ENCODE peak calls at places on chromosomes 12 and 14, in six cellular contexts. Q is PC-3, I is hepatocyte, X is endothelial cell of umbilical vein, R is astrocyte, H is fibroblast of lung. V is an unnamed sample. For H3K4me1, the result is how much of the 10 kb centered on the place peaks cover.

GRCh38 chr12:57771873-57772428 is at the start of gene METTL1:
- DNase-seq in Q (peak), I (peak), X (peak), R (peak), H (peak), V (peak)

GRCh38 chr12:38342444-38342843 is 25.9 kb downstream of the ALG10B start:
- DNase-seq in Q (no peak), I (no peak), X (no peak), R (no peak), H (no peak), V (no peak)

GRCh38 chr12:120368789-120369475 is at the start of gene MSI1:
- DNase-seq in Q (no peak), I (peak), X (no peak), R (no peak), H (no peak), V (no peak)

GRCh38 chr14:57831981-57832380 is 33.9 kb downstream of the SLC35F4 start:
- DNase-seq in Q (no peak), I (peak), X (no peak), R (no peak), H (no peak), V (peak)

GRCh38 chr14:92173668-92174067 is 51.9 kb downstream of the CPSF2 start:
- DNase-seq in Q (no peak), I (no peak), X (no peak), R (peak), H (no peak), V (no peak)

GRCh38 chr12:47277972-47278448 is 198.3 kb upstream of the AMIGO2 start:
- DNase-seq in Q (peak), I (peak), X (peak), R (peak), H (peak), V (peak)

GRCh38 chr14:67311868-67312267 is 47.7 kb downstream of the ATP6V1D start:
- DNase-seq in Q (peak), I (peak), X (no peak), R (no peak), H (no peak), V (no peak)

GRCh38 chr14:105474478-105475268 is at the start of gene CRIP2:
- DNase-seq in Q (peak), I (peak), X (peak), R (no peak), H (no peak), V (peak)

GRCh38 chr14:96090441-96091148 is 51.4 kb downstream of the C14orf132 start:
- DNase-seq in Q (no peak), I (peak), X (no peak), R (peak), H (peak), V (peak)

GRCh38 chr14:104530651-104531050 is 48.9 kb upstream of the C14orf180 start:
- DNase-seq in Q (no peak), I (no peak), X (no peak), R (no peak), H (no peak), V (no peak)

GRCh38 chr12:75628916-75629315 is 117.5 kb upstream of the KRR1 start:
- DNase-seq in Q (no peak), I (no peak), X (no peak), R (no peak), H (no peak), V (no peak)

GRCh38 chr14:102510616-102511520 is 1.3 kb upstream of the ANKRD9 start:
- DNase-seq in Q (peak), I (peak), X (no peak), R (no peak), H (no peak), V (no peak)

GRCh38 chr14:90979451-90979850 is 81.0 kb downstream of the RPS6KA5 start:
- DNase-seq in Q (no peak), I (no peak), X (no peak), R (no peak), H (no peak), V (no peak)

GRCh38 chr12:82366182-82366581 is 7.9 kb downstream of the METTL25 start:
- DNase-seq in Q (no peak), I (no peak), X (no peak), R (no peak), H (peak), V (peak)

GRCh38 chr12:32312049-32312670 is 87.2 kb upstream of the FGD4 start:
- DNase-seq in Q (peak), I (peak), X (peak), R (peak), H (peak), V (peak)

GRCh38 chr12:62915130-62915529 is 19.8 kb downstream of the PPM1H start:
- DNase-seq in Q (no peak), I (no peak), X (no peak), R (no peak), H (no peak), V (no peak)

GRCh38 chr14:103594265-103594664 is 31.5 kb downstream of the COA8 start:
- DNase-seq in Q (peak), I (no peak), X (no peak), R (peak), H (peak), V (peak)

GRCh38 chr14:61290686-61291085 is 9.5 kb upstream of the TMEM30B start:
- DNase-seq in Q (no peak), I (no peak), X (no peak), R (no peak), H (no peak), V (no peak)

GRCh38 chr12:57381693-57382220 is 49.1 kb downstream of the R3HDM2 start:
- DNase-seq in Q (no peak), I (no peak), X (no peak), R (no peak), H (no peak), V (no peak)

GRCh38 chr12:123049398-123050250 is 69.1 kb downstream of the ARL6IP4 start:
- DNase-seq in Q (no peak), I (no peak), X (no peak), R (no peak), H (no peak), V (no peak)

GRCh38 chr12:5193569-5193968 is 149.9 kb downstream of the KCNA5 start:
- DNase-seq in Q (no peak), I (no peak), X (no peak), R (no peak), H (no peak), V (no peak)

GRCh38 chr12:70543444-70543843 is 93.8 kb downstream of the PTPRB start:
- DNase-seq in Q (peak), I (peak), X (peak), R (peak), H (peak), V (peak)

GRCh38 chr14:95666450-95666849 is 19.8 kb upstream of the TCL1B start:
- DNase-seq in Q (no peak), I (no peak), X (no peak), R (no peak), H (no peak), V (no peak)

GRCh38 chr14:61472801-61473376 is 151.5 kb downstream of the PRKCH start:
- DNase-seq in Q (no peak), I (no peak), X (peak), R (no peak), H (peak), V (no peak)

GRCh38 chr12:69008510-69008909 is 75.5 kb upstream of the CPM start:
- DNase-seq in Q (peak), I (no peak), X (no peak), R (no peak), H (peak), V (no peak)

GRCh38 chr14:105866841-105867321 is 340.5 kb downstream of the TMEM121 start:
- DNase-seq in Q (no peak), I (no peak), X (no peak), R (no peak), H (no peak), V (no peak)

GRCh38 chr12:118714051-118714460 is 267.3 kb upstream of the SRRM4 start:
- DNase-seq in Q (peak), I (peak), X (no peak), R (no peak), H (no peak), V (peak)

GRCh38 chr12:114399664-114400211 is 6.2 kb downstream of the TBX5 start:
- DNase-seq in Q (no peak), I (peak), X (no peak), R (no peak), H (peak), V (no peak)

GRCh38 chr14:40096968-40097367 is 664.7 kb upstream of the FBXO33 start:
- DNase-seq in Q (no peak), I (no peak), X (no peak), R (no peak), H (no peak), V (no peak)

GRCh38 chr12:91774471-91774921 is 371.1 kb downstream of the BTG1 start:
- DNase-seq in Q (peak), I (peak), X (no peak), R (peak), H (peak), V (no peak)

GRCh38 chr12:105100207-105100985 is 7.1 kb upstream of the WASHC4 start:
- DNase-seq in Q (peak), I (peak), X (peak), R (peak), H (peak), V (peak)

GRCh38 chr12:49046129-49046895 is 14.3 kb downstream of the KMT2D start:
- DNase-seq in Q (no peak), I (no peak), X (no peak), R (no peak), H (no peak), V (no peak)

GRCh38 chr12:47135578-47135977 is 55.8 kb upstream of the AMIGO2 start:
- DNase-seq in Q (no peak), I (no peak), X (no peak), R (no peak), H (no peak), V (no peak)

GRCh38 chr12:112389228-112389627 is 7.0 kb upstream of the HECTD4 start:
- DNase-seq in Q (peak), I (no peak), X (no peak), R (no peak), H (no peak), V (no peak)

GRCh38 chr14:52801014-52801708 is 9.8 kb upstream of the GNPNAT1 start:
- DNase-seq in Q (peak), I (no peak), X (no peak), R (peak), H (peak), V (no peak)

GRCh38 chr12:109726106-109726497 is 12.5 kb downstream of the FAM222A start:
- DNase-seq in Q (no peak), I (no peak), X (no peak), R (no peak), H (no peak), V (no peak)

GRCh38 chr12:123264642-123265041 is 7.0 kb downstream of the CDK2AP1 start:
- DNase-seq in Q (no peak), I (no peak), X (no peak), R (no peak), H (no peak), V (no peak)

GRCh38 chr12:57416039-57416996 is 14.5 kb downstream of the R3HDM2 start:
- DNase-seq in Q (peak), I (no peak), X (no peak), R (peak), H (peak), V (no peak)

GRCh38 chr12:107779077-107779840 is 4.8 kb downstream of the ASCL4 start:
- DNase-seq in Q (no peak), I (no peak), X (no peak), R (no peak), H (no peak), V (no peak)

GRCh38 chr14:69644814-69645213 is 33.4 kb downstream of the SUSD6 start:
- DNase-seq in Q (no peak), I (no peak), X (no peak), R (no peak), H (no peak), V (no peak)
- H3K4me1 ChIP-seq in Q (half or more), I (under half), X (under half), R (under half), H (under half), V (under half)

GRCh38 chr12:2797721-2798418 is 3.1 kb downstream of the FKBP4 start:
- DNase-seq in Q (no peak), I (no peak), X (peak), R (no peak), H (no peak), V (no peak)

GRCh38 chr12:2794736-2795289 is at the start of gene FKBP4:
- DNase-seq in Q (peak), I (peak), X (peak), R (peak), H (peak), V (peak)

GRCh38 chr12:2794261-2794735 is 472 bp upstream of the FKBP4 start:
- DNase-seq in Q (no peak), I (peak), X (no peak), R (peak), H (peak), V (peak)

GRCh38 chr12:2795291-2796186 is 769 bp downstream of the FKBP4 start:
- DNase-seq in Q (peak), I (peak), X (peak), R (peak), H (peak), V (peak)

GRCh38 chr12:2796187-2796663 is 1.5 kb downstream of the FKBP4 start:
- DNase-seq in Q (peak), I (peak), X (no peak), R (no peak), H (no peak), V (no peak)
- TF ChIP-seq CTCF in Q (peak), I (peak), X (no peak), R (no peak), H (no peak), V (no peak)

GRCh38 chr14:74664717-74665116 is 48.2 kb downstream of the AREL1 start:
- DNase-seq in Q (no peak), I (no peak), X (no peak), R (no peak), H (no peak), V (no peak)

GRCh38 chr14:74663884-74664283 is 49.0 kb downstream of the AREL1 start:
- DNase-seq in Q (no peak), I (no peak), X (no peak), R (no peak), H (no peak), V (no peak)

GRCh38 chr14:74670726-74671125 is 42.2 kb downstream of the AREL1 start:
- DNase-seq in Q (peak), I (no peak), X (peak), R (peak), H (peak), V (no peak)

GRCh38 chr14:74669846-74670245 is 43.0 kb downstream of the AREL1 start:
- DNase-seq in Q (no peak), I (no peak), X (no peak), R (no peak), H (no peak), V (no peak)

DNA sequence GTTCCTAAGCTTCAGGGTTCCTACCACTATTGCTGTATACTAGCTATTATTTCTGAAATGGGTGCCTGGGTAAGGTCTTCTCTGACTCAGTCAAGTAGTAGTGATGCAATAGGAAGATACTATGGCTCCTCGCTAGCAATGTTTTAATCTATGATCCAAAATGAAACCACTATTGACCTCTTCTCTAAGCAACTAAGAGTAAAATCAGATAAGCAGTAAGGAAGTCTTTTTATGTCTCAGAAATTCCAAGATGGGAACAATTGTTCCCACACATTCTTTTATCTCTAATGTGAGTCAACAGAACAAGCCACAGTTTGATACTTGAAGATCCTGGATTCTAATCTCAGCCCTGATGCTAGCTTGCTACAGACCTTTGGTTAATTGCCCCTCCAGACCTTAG is 45.1 kb downstream of the AREL1 start:
- DNase-seq in Q (no peak), I (no peak), X (peak), R (peak), H (peak), V (no peak)
- TF ChIP-seq EZH2 in Q (no peak), I (no peak), X (no peak), R (no peak), H (no peak), V (no peak)

DNA sequence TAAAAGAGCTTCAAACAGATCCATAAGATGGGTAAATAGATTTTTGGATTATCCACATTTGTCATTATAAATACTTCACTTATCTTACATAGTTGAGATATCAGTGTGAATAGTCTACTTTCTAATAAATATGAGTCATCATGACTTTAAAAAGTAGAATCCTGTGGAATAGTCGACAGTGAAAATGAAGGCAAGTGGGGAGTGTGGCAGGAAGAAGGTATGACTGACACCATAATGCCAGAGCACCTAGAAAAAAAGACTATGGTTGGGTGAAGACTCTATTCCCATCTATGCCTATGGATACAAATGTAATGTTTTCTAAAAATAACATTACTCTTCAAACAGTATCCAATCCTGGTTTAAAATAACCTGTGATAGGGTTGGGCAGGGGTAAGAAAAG is 117.5 kb downstream of the MDGA2 start:
- DNase-seq in Q (peak), I (no peak), X (no peak), R (no peak), H (no peak), V (no peak)
- H3K4me1 ChIP-seq in Q (under half), I (under half), X (under half), R (under half), H (under half), V (under half)

DNA sequence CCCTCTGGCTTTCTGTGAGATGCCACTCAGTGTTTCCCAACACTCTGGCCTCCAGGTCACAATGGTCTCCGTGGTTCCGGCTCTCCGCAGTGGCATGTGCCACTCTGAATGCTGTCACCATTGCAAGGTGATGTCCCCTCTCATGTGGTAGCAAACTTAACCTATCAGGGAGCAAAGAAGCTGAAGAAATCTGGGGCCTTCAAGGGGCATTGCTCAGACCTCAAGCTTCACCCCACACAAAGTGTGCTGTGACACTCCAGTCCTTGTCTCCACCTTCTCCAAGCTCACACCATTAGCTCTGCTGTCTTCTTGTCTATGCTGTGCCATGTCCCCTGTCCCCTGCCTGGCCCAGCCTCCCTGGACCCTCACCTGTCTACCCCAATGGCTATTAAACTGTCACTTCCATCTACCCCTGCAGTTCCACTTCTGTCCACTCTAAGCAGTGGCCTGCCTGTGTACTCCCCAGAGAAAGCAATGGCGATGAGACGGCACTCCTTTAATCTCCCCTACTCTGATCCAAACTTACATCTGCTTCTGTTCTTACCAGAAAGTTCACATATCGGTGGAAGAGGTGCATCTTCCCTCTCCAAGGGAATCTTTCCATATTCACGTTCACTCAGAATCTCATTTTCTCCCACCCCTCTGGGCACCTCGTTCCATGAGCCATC is 93.7 kb downstream of the DHRS2 start:
- DNase-seq in Q (no peak), I (no peak), X (no peak), R (no peak), H (no peak), V (no peak)
- TF ChIP-seq CTCF in Q (peak), I (no peak), X (no peak), R (no peak), H (no peak), V (peak)

DNA sequence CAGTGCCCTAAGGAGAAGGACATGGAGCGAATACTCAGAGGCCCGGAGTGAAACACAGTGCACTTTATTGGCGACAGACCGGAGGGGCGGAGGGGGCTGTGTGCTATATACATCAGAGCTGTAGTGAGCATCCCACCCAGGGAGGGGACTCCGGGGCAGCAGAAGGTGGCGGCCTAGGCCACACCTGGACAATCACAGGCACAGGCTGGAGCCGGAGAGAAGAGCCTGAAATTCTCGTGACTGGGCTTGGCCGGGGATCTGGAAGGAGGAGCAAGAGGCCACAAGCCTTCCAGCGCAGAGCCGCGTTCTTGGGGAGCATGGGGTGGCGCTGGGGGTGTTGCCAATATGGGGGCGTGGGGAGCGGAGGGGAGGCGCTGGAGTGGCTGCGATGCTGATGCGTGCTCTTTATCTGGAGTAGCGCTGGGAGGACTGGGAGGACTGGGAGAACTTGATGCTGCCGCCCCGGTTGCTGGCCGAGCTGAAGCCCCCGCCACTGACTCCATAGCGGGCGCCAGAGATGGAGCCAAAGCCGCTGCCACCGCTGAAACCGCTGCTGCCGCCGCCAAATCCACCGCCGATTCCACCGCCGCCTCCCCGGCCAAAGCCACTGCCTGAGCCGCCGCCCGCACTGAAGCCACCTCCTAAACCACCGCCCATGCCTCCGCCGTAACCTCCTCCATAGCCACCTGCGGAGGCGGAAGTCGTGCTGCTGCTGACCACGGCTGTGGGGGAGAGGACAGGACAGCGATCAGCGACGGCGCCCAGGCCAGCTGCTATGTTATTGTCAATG is 6.1 kb downstream of the KRT3 start:
- DNase-seq in Q (no peak), I (no peak), X (no peak), R (no peak), H (no peak), V (no peak)
- TF ChIP-seq EZH2 in Q (no peak), I (no peak), X (no peak), R (peak), H (no peak), V (no peak)

V was measured in A673.